ENCODE peak calls at places on chromosomes 13 and 19, in eight cellular contexts. A, D, Y, O, I, M, V and Z are unnamed samples.

GRCh38 chr13:29402168-29402621 is 193.3 kb downstream of the SLC7A1 start:
- DNase-seq in A (no peak), D (no peak), Y (no peak), O (no peak), I (no peak), M (no peak), V (no peak), Z (no peak)

GRCh38 chr19:3357731-3358391 is 8.5 kb upstream of the NFIC start:
- DNase-seq in A (no peak), D (no peak), Y (no peak), O (no peak), I (peak), M (no peak), V (no peak), Z (no peak)

GRCh38 chr19:35484637-35485036 is 5.6 kb downstream of the KRTDAP start:
- DNase-seq in A (no peak), D (peak), Y (no peak), O (no peak), I (peak), M (no peak), V (no peak), Z (no peak)

GRCh38 chr19:7272856-7273578 is 21.2 kb downstream of the INSR start:
- DNase-seq in A (no peak), D (peak), Y (no peak), O (no peak), I (peak), M (no peak), V (no peak), Z (no peak)

GRCh38 chr13:113535381-113535781 is 44.9 kb upstream of the DCUN1D2 start:
- DNase-seq in A (no peak), D (no peak), Y (no peak), O (no peak), I (no peak), M (no peak), V (no peak), Z (no peak)

GRCh38 chr19:18225702-18226468 is at the start of gene PDE4C:
- DNase-seq in A (no peak), D (no peak), Y (no peak), O (no peak), I (no peak), M (no peak), V (no peak), Z (peak)

GRCh38 chr13:98848736-98849135 is 96.3 kb upstream of the SLC15A1 start:
- DNase-seq in A (no peak), D (no peak), Y (no peak), O (no peak), I (no peak), M (no peak), V (no peak), Z (no peak)

GRCh38 chr13:36158606-36159005 is 27.4 kb upstream of the DCLK1 start:
- DNase-seq in A (no peak), D (no peak), Y (no peak), O (no peak), I (no peak), M (no peak), V (no peak), Z (no peak)

GRCh38 chr13:83621765-83622421 is 260.4 kb downstream of the SLITRK1 start:
- DNase-seq in A (no peak), D (no peak), Y (no peak), O (no peak), I (no peak), M (no peak), V (no peak), Z (no peak)

GRCh38 chr13:105019073-105019472 is 1516.4 kb downstream of the EFNB2 start:
- DNase-seq in A (no peak), D (no peak), Y (no peak), O (no peak), I (no peak), M (no peak), V (no peak), Z (no peak)

GRCh38 chr19:17716309-17716929 is 2.9 kb upstream of the MAP1S start:
- DNase-seq in A (no peak), D (peak), Y (no peak), O (no peak), I (peak), M (no peak), V (no peak), Z (no peak)

GRCh38 chr13:114258589-114258988 is 22.8 kb upstream of the UPF3A start:
- DNase-seq in A (no peak), D (no peak), Y (no peak), O (no peak), I (no peak), M (peak), V (no peak), Z (no peak)

GRCh38 chr19:23957660-23958281 is 43.1 kb downstream of the ZNF726 start:
- DNase-seq in A (no peak), D (no peak), Y (no peak), O (no peak), I (no peak), M (no peak), V (no peak), Z (no peak)

GRCh38 chr19:46840157-46840942 is 10.3 kb downstream of the AP2S1 start:
- DNase-seq in A (no peak), D (peak), Y (peak), O (no peak), I (peak), M (peak), V (no peak), Z (peak)

GRCh38 chr19:56942749-56943148 is 102.2 kb upstream of the PEG3 start:
- DNase-seq in A (no peak), D (no peak), Y (peak), O (no peak), I (peak), M (no peak), V (no peak), Z (peak)

GRCh38 chr19:16585808-16586476 is 13.7 kb upstream of the SLC35E1 start:
- DNase-seq in A (no peak), D (peak), Y (no peak), O (no peak), I (peak), M (no peak), V (no peak), Z (no peak)

GRCh38 chr13:93476175-93476574 is 249.6 kb downstream of the GPC6 start:
- DNase-seq in A (no peak), D (no peak), Y (no peak), O (no peak), I (no peak), M (no peak), V (no peak), Z (no peak)

GRCh38 chr13:28402057-28402381 is 92.9 kb downstream of the FLT1 start:
- DNase-seq in A (no peak), D (no peak), Y (no peak), O (no peak), I (no peak), M (no peak), V (no peak), Z (no peak)

GRCh38 chr13:46097015-46097414 is 7.8 kb downstream of the CPB2 start:
- DNase-seq in A (no peak), D (no peak), Y (no peak), O (no peak), I (no peak), M (peak), V (no peak), Z (no peak)

GRCh38 chr19:46373573-46374359 is 26.9 kb downstream of the PPP5C start:
- DNase-seq in A (no peak), D (no peak), Y (no peak), O (no peak), I (no peak), M (peak), V (no peak), Z (peak)

GRCh38 chr19:13831560-13832056 is 36.4 kb downstream of the ZSWIM4 start:
- DNase-seq in A (no peak), D (no peak), Y (no peak), O (no peak), I (no peak), M (no peak), V (no peak), Z (no peak)

GRCh38 chr19:34404109-34404909 is at the start of gene PDCD2L:
- DNase-seq in A (peak), D (peak), Y (peak), O (peak), I (peak), M (peak), V (peak), Z (peak)

GRCh38 chr13:42658019-42658418 is 84.1 kb downstream of the TNFSF11 start:
- DNase-seq in A (no peak), D (no peak), Y (no peak), O (no peak), I (no peak), M (no peak), V (no peak), Z (no peak)